ENCODE peak calls at places on chromosome 11, in six cellular contexts. C is CD8-positive, alpha-beta T cell; A is pancreas; Q is A549; N is H1; F is IMR-90. V is an unnamed sample. For H3K9me3 and H3K4me1, the result is how much of the 10 kb centered on the place peaks cover.

GRCh38 chr11:76621866-76622265 is 48.7 kb downstream of the LRRC32 start:
- DNase-seq in C (no peak), A (no peak), Q (no peak), N (no peak), F (peak), V (no peak)

GRCh38 chr11:2563216-2564007 is 118.6 kb downstream of the KCNQ1 start:
- DNase-seq in C (no peak), A (peak), Q (no peak), N (no peak), F (no peak), V (peak)

GRCh38 chr11:79458712-79459111 is 17.9 kb upstream of the TENM4 start:
- DNase-seq in C (no peak), A (no peak), Q (no peak), N (no peak), F (no peak), V (no peak)

GRCh38 chr11:118180300-118180703 is 3.9 kb upstream of the SCN2B start:
- DNase-seq in C (no peak), A (no peak), Q (peak), N (no peak), F (no peak), V (peak)

GRCh38 chr11:55172734-55173415 is 89.1 kb upstream of the TRIM48 start:
- DNase-seq in C (no peak), A (no peak), Q (no peak), N (no peak), F (no peak), V (no peak)

GRCh38 chr11:107859459-107860239 is 1.1 kb upstream of the SLC35F2 start:
- DNase-seq in C (peak), A (peak), Q (peak), N (no peak), F (no peak), V (peak)

GRCh38 chr11:114065094-114065493 is 5.6 kb downstream of the ZBTB16 start:
- DNase-seq in C (no peak), A (no peak), Q (no peak), N (no peak), F (no peak), V (no peak)

GRCh38 chr11:65355013-65355775 is 643 bp downstream of the TIGD3 start:
- DNase-seq in C (peak), A (no peak), Q (no peak), N (no peak), F (no peak), V (peak)

GRCh38 chr11:117972589-117973445 is 13.4 kb upstream of the IL10RA start:
- DNase-seq in C (no peak), A (no peak), Q (peak), N (no peak), F (no peak), V (no peak)

GRCh38 chr11:8247312-8247711 is 16.4 kb downstream of the LMO1 start:
- DNase-seq in C (no peak), A (peak), Q (no peak), N (no peak), F (no peak), V (no peak)

GRCh38 chr11:134361241-134361640 is 29.5 kb downstream of the GLB1L2 start:
- DNase-seq in C (no peak), A (no peak), Q (no peak), N (no peak), F (no peak), V (no peak)

GRCh38 chr11:74320538-74320937 is 9.1 kb upstream of the P4HA3 start:
- DNase-seq in C (no peak), A (no peak), Q (no peak), N (no peak), F (peak), V (no peak)

GRCh38 chr11:1310772-1311468 is 1.5 kb upstream of the TOLLIP start:
- DNase-seq in C (peak), A (no peak), Q (no peak), N (no peak), F (no peak), V (peak)

GRCh38 chr11:95849087-95849825 is 59.0 kb downstream of the CEP57 start:
- DNase-seq in C (no peak), A (no peak), Q (peak), N (peak), F (peak), V (no peak)

GRCh38 chr11:92848578-92848977 is 120.9 kb upstream of the MTNR1B start:
- DNase-seq in C (no peak), A (no peak), Q (no peak), N (no peak), F (no peak), V (no peak)

GRCh38 chr11:2818021-2818420 is 67.6 kb downstream of the CDKN1C start:
- DNase-seq in C (no peak), A (no peak), Q (no peak), N (no peak), F (no peak), V (peak)

DNA sequence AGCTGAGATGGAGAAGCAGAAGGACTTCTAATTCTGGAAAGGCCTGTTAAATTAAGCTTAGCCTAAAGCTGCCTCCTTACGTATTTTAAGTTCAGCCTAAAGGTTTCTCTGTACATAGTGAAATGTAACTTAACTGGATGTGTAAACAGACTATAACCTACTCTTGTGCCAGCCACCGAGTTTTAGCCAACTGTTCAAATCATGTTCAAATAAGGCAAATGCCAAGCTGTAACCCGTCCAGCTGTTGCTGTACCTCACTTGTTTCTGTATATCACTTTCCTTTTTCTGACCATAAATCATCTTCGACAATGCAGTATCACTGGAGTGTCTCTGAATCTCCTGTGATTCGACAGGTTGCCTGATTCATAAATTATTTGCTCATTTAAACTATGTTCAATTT is 4.0 kb upstream of the PLAAT5 start:
- DNase-seq in C (no peak), A (peak), Q (no peak), N (no peak), F (no peak), V (no peak)
- H3K9me3 ChIP-seq in C (under half), A (under half), Q (under half), N (under half), F (under half), V (under half)

GRCh38 chr11:86747801-86748200 is 52.5 kb upstream of the PRSS23 start:
- DNase-seq in C (no peak), A (no peak), Q (no peak), N (no peak), F (no peak), V (no peak)

GRCh38 chr11:86749376-86749775 is 51.0 kb upstream of the PRSS23 start:
- DNase-seq in C (no peak), A (no peak), Q (peak), N (no peak), F (no peak), V (no peak)

GRCh38 chr11:86745571-86745970 is 54.8 kb upstream of the PRSS23 start:
- DNase-seq in C (no peak), A (no peak), Q (no peak), N (no peak), F (peak), V (no peak)

GRCh38 chr11:86748296-86748695 is 52.0 kb upstream of the PRSS23 start:
- DNase-seq in C (no peak), A (no peak), Q (no peak), N (no peak), F (no peak), V (no peak)

GRCh38 chr11:86746509-86746908 is 53.8 kb upstream of the PRSS23 start:
- DNase-seq in C (no peak), A (no peak), Q (no peak), N (no peak), F (no peak), V (no peak)
- H3K4me1 ChIP-seq in C (under half), A (under half), Q (under half), N (under half), F (under half), V (under half)

DNA sequence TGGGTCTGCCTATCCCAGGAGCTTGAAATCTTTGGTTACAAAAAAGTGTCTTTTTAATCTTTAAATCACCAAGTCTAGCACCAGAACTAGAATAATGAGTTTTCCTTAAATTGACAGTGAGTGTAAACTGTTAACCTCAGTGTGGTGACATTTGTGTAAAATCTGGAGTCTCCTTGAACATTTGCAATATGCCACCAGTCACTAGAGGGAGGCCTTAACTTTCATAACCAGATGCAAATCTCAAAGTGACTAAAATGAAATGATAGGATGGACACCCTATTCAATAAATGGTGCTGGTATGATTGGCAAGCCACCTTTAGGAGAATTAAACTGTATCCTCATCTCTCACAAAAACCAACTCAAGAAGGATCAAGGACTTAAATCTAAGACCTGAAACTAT is 8.3 kb upstream of the SCGB1D2 start:
- DNase-seq in C (no peak), A (no peak), Q (no peak), N (no peak), F (no peak), V (no peak)
- TF ChIP-seq CTCF in C (no peak), A (no peak), Q (no peak), N (no peak), F (no peak), V (no peak)

GRCh38 chr11:70942593-70942992 is 309.8 kb downstream of the SHANK2 start:
- DNase-seq in C (no peak), A (no peak), Q (peak), N (no peak), F (no peak), V (no peak)
- H3K9me3 ChIP-seq in C (under half), A (under half), Q (under half), N (under half), F (under half), V (under half)

GRCh38 chr11:11977206-11977938 is 31.1 kb downstream of the DKK3 start:
- DNase-seq in C (no peak), A (no peak), Q (peak), N (no peak), F (peak), V (no peak)

GRCh38 chr11:11978792-11979486 is 29.5 kb downstream of the DKK3 start:
- DNase-seq in C (no peak), A (peak), Q (no peak), N (no peak), F (peak), V (peak)

GRCh38 chr11:11976476-11977187 is 31.8 kb downstream of the DKK3 start:
- DNase-seq in C (no peak), A (no peak), Q (peak), N (no peak), F (no peak), V (no peak)

GRCh38 chr11:11979487-11980117 is 28.8 kb downstream of the DKK3 start:
- DNase-seq in C (no peak), A (no peak), Q (peak), N (no peak), F (peak), V (no peak)

GRCh38 chr11:11978098-11978637 is 30.3 kb downstream of the DKK3 start:
- DNase-seq in C (no peak), A (no peak), Q (no peak), N (no peak), F (no peak), V (no peak)
- H3K4me1 ChIP-seq in C (under half), A (under half), Q (half or more), N (under half), F (half or more), V (under half)

DNA sequence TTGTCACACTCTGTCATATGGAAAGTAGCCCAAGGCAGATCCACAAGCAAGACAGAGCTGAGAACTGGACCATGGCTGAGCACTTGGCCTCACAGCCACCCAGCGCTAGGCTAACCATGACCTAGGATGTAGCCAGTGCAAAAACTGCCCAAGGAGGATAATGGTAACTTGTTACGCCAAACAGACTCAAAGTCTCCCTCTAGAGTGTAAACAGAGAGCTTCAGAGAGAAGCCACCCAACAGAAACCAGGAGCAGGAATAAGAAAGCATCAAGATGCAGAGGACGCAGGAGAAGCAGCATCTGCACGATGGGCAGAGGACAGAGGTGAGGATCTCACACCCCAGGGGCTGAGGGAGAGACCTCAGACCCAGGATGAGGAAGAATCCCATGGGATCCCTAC is 97.9 kb downstream of the RCN1 start:
- DNase-seq in C (no peak), A (no peak), Q (peak), N (no peak), F (no peak), V (no peak)
- TF ChIP-seq CTCF in C (no peak), A (no peak), Q (no peak), N (peak), F (no peak), V (no peak)

V was measured in mucosa of descending colon.